ENCODE peak calls at places on chromosomes 16 and 17, in eight cellular contexts. F, B, I, Z, G, Y, P and K are unnamed samples.

GRCh38 chr17:9228408-9229159 is 207.3 kb downstream of the NTN1 start:
- DNase-seq in I (no peak), B (no peak), G (no peak), P (peak; percentile 54), Z (no peak), Y (no peak), F (no peak), K (no peak)

GRCh38 chr16:66853261-66854139 is 9.3 kb downstream of the CA7 start:
- DNase-seq in F (no peak), I (no peak), Y (no peak), P (no peak), B (no peak), G (peak; percentile 11), Z (no peak), K (peak; percentile 36)

GRCh38 chr16:88466175-88466862 is 13.2 kb downstream of the ZFPM1 start:
- DNase-seq in P (no peak), Y (no peak), B (no peak), F (no peak), Z (no peak), G (no peak), I (no peak), K (no peak)

GRCh38 chr17:71118039-71118438 is 948.7 kb downstream of the KCNJ2 start:
- DNase-seq in F (peak; percentile 14), G (peak; percentile 32), B (no peak), Y (no peak), Z (no peak), P (no peak), I (no peak), K (no peak)

GRCh38 chr17:9401434-9401833 is 174.2 kb downstream of the STX8 start:
- DNase-seq in I (no peak), F (peak; percentile 28), Z (no peak), Y (no peak), G (no peak), P (no peak), B (no peak), K (no peak)

GRCh38 chr16:19410435-19411153 is 7.1 kb upstream of the TMC5 start:
- DNase-seq in P (no peak), Z (peak; percentile 75), Y (no peak), B (peak; percentile 77), I (no peak), F (peak; percentile 62), G (peak; percentile 76), K (peak; percentile 92)

GRCh38 chr17:59694344-59694743 is 12.9 kb downstream of the PTRH2 start:
- DNase-seq in P (no peak), B (no peak), F (no peak), I (no peak), Y (no peak), Z (no peak), G (no peak), K (no peak)

GRCh38 chr16:67773569-67774456 is 32.5 kb downstream of the RANBP10 start:
- DNase-seq in Z (no peak), P (no peak), F (no peak), G (no peak), B (no peak), I (no peak), Y (no peak), K (no peak)

GRCh38 chr16:50645858-50646257 is 35.3 kb downstream of the SNX20 start:
- DNase-seq in P (no peak), Y (no peak), B (no peak), F (no peak), I (no peak), G (no peak), Z (no peak), K (no peak)

GRCh38 chr17:80942360-80943345 is 49.0 kb upstream of the CHMP6 start:
- DNase-seq in P (peak; percentile 96), Z (peak; percentile 76), F (no peak), G (no peak), I (peak; percentile 99), B (peak; percentile 88), Y (peak; percentile 98), K (peak; percentile 98)

GRCh38 chr16:15052747-15053476 is 3.0 kb downstream of the NTAN1 start:
- DNase-seq in F (no peak), Z (no peak), I (no peak), B (no peak), P (no peak), Y (no peak), G (no peak), K (no peak)

GRCh38 chr17:38870259-38871165 is 654 bp downstream of the LASP1 start:
- DNase-seq in B (peak; percentile 83), G (peak; percentile 83), P (peak; percentile 75), I (peak; percentile 91), Z (peak; percentile 75), Y (no peak), F (peak; percentile 68), K (peak; percentile 88)

GRCh38 chr16:5502467-5502869 is 404.9 kb upstream of the EEF2KMT start:
- DNase-seq in P (no peak), B (peak; percentile 10), F (peak; percentile 11), Y (no peak), G (peak; percentile 76), Z (no peak), I (no peak), K (no peak)

GRCh38 chr16:80006175-80006895 is 405.8 kb upstream of the MAF start:
- DNase-seq in Z (no peak), G (no peak), I (no peak), Y (no peak), F (peak; percentile 16), P (no peak), B (peak; percentile 12), K (no peak)

GRCh38 chr17:67576471-67576870 is 141.3 kb upstream of the NOL11 start:
- DNase-seq in B (no peak), Y (peak; percentile 66), I (no peak), Z (no peak), F (no peak), G (no peak), P (no peak), K (no peak)

GRCh38 chr17:21458036-21458435 is 81.9 kb downstream of the KCNJ12 start:
- DNase-seq in F (no peak), P (no peak), I (no peak), B (no peak), G (no peak), Z (no peak), Y (no peak), K (no peak)
- TF ChIP-seq EP300 in F (no peak), P (no peak), I (no peak), B (no peak), G (no peak), Z (no peak), Y (no peak), K (no peak)

DNA sequence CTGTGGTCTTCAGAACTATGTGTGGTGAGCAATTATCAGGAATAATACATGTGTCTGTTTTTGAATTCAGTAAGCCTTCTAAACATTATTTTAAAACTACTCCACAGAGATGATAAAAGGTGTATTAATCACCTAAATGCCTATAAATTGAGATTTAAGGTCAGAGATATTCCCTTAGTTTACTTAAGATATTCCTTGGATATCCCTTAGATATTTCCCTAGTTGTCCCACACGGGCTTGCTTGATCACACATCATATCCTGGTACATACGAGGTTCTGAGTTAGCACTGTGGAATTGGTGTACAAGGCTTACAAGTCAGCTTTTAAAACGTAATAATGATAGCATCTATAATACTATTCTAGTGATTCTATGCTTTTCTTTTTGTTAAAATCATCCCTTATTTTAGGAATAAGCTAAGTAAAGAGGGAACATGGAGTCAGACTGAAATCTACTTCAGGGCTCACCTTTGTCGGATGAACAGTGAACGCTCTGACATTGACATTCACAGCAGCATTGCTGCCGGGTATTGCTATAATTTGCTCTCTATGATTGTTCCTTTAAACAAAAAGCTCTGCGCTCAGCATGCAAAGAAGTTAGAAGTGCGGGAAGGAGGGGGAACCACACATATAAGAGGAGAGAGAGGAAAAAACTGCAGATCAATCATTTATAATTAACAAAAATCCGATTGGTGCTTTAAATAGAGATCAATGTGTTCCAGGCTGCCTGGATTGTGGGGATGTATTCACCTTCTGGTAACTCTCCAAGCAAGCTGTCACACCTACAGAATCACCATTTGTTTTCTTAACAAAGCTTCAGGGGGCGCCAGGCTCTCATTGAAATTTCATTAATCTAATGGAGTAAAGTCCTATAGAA is 136.5 kb downstream of the SKAP1 start:
- DNase-seq in Z (no peak), I (no peak), G (no peak), Y (no peak), P (no peak), F (no peak), B (no peak), K (no peak)
- TF ChIP-seq EP300 in Z (no peak), I (no peak), G (no peak), Y (no peak), P (no peak), F (no peak), B (no peak), K (no peak)

GRCh38 chr17:41251261-41251660 is 1.8 kb downstream of the KRTAP9-4 start:
- DNase-seq in Z (no peak), B (no peak), G (no peak), I (no peak), P (no peak), Y (no peak), F (no peak), K (no peak)
- TF ChIP-seq EP300 in Z (no peak), B (no peak), G (no peak), I (no peak), P (no peak), Y (no peak), F (no peak), K (no peak)

DNA sequence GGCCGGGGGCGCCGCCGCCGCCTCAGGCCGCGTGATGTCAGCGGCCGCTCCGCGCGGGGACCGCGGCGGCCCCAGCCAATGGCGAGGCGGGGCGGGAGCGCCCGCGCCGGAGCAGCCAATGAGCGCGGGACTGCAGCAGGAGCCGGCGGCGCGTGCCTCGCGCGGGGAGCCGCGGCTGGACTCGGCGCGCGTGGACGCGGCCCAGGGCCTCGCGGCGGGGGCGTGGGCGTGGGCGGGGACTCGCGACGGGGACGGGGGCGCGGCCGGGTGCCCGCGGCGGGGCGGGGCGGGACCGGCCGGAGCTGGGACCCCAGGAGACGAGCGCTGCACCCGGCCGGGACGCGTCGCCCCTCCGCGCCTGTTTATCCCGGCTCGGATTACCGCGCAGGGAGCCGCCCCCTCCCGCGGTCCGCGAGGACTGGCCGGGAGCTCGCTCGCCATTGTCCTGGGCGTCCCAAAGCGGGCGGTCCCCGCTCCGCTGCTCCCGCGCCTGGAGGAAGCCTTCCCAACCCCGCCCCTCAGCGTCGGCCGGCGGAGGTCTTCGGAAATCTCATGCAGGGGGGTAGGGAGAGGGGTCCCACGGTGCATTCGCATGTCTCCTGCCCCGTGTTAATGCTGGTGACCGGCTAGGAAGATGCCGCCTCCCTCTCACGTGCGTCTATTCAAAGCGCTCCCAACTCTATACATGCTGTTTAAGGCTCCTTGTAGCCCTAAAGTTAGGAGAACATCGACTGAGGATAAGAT is at the start of gene RNF157:
- DNase-seq in B (peak; percentile 77), F (peak; percentile 81), Y (no peak), I (peak; percentile 80), Z (peak; percentile 66), P (no peak), G (peak; percentile 97), K (peak; percentile 68)
- TF ChIP-seq EP300 in B (no peak), F (no peak), Y (no peak), I (no peak), Z (no peak), P (no peak), G (no peak), K (no peak)

DNA sequence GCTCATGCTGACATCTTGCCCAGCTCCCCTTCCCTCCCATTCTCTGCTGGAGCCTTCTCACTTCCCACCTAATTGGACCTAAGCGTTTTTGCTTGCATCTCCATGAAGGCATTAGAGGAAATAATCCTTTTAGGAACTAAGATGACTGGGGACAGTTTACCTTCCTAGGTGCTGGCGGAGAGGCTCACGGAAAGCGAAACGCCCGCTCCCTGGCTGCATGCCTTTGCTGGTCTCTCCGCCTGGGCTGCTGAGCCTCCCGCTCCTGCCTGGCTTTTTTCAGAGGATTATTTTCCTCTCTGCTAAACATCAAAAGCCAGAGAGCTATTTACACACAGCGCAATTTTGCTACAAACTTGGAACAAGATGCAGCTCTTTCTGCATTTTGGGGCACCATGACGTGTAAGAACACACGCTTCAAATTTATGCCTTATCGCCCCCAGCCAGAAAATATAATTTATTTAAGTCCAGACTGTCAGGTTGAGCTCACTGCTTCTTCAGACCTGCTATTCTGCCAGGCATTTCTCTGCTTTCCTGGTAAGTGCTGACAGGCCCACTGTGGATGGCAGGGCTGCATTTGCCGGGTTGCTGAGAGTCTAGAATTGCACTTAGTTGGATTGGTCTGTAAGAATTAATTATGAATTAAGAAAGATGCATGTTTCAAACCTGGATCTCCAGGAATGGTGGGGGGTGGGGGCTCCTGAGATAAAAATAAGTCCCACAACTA is 124.5 kb downstream of the SPACA3 start:
- DNase-seq in P (no peak), F (no peak), G (peak; percentile 56), Z (no peak), B (no peak), I (no peak), Y (no peak), K (no peak)
- TF ChIP-seq EP300 in P (no peak), F (no peak), G (peak; percentile 26), Z (no peak), B (no peak), I (no peak), Y (no peak), K (no peak)